ENCODE peak calls at places on chromosomes 1 and 21, in four cellular contexts. K is RWPE1; J is heart left ventricle; L is CD8-positive, alpha-beta T cell. F is an unnamed sample.

GRCh38 chr1:89918794-89919155 is 76.1 kb upstream of the ZNF326 start:
- DNase-seq in K (no peak), J (no peak), L (no peak), F (peak)

GRCh38 chr21:43829575-43830119 is 35.4 kb upstream of the AGPAT3 start:
- DNase-seq in K (no peak), J (no peak), L (no peak), F (no peak)

GRCh38 chr1:152466217-152466616 is 44.4 kb upstream of the LCE5A start:
- DNase-seq in K (no peak), J (no peak), L (no peak), F (no peak)

GRCh38 chr1:166905136-166905535 is 29.1 kb upstream of the TADA1 start:
- DNase-seq in K (no peak), J (no peak), L (no peak), F (no peak)

GRCh38 chr1:118074101-118074500 is 110.9 kb downstream of the SPAG17 start:
- DNase-seq in K (no peak), J (no peak), L (no peak), F (no peak)

GRCh38 chr1:72341661-72342060 is 59.3 kb upstream of the NEGR1 start:
- DNase-seq in K (no peak), J (no peak), L (no peak), F (no peak)

GRCh38 chr1:223233410-223234163 is 90.5 kb upstream of the TLR5 start:
- DNase-seq in K (peak), J (no peak), L (no peak), F (peak)

GRCh38 chr1:14071581-14071980 is 371.6 kb downstream of the PRDM2 start:
- DNase-seq in K (no peak), J (no peak), L (no peak), F (no peak)

GRCh38 chr1:27042670-27043069 is 30.0 kb upstream of the TENT5B start:
- DNase-seq in K (no peak), J (no peak), L (no peak), F (no peak)

GRCh38 chr1:109298666-109299086 is 8.1 kb downstream of the MYBPHL start:
- DNase-seq in K (no peak), J (peak), L (no peak), F (peak)

GRCh38 chr1:183267646-183268431 is 81.8 kb downstream of the LAMC2 start:
- DNase-seq in K (peak), J (no peak), L (no peak), F (peak)

GRCh38 chr1:36503733-36504132 is 21.0 kb upstream of the CSF3R start:
- DNase-seq in K (no peak), J (no peak), L (no peak), F (no peak)

GRCh38 chr1:68571499-68571898 is 74.6 kb upstream of the DEPDC1 start:
- DNase-seq in K (no peak), J (no peak), L (no peak), F (peak)

GRCh38 chr1:229058111-229058551 is 212.8 kb upstream of the RAB4A start:
- DNase-seq in K (no peak), J (no peak), L (peak), F (peak)

GRCh38 chr1:78650114-78650513 is 483 bp downstream of the IFI44 start:
- DNase-seq in K (peak), J (no peak), L (no peak), F (no peak)

GRCh38 chr1:156083800-156084790 is 1.8 kb upstream of the MEX3A start:
- DNase-seq in K (no peak), J (no peak), L (no peak), F (no peak)

GRCh38 chr1:51139474-51139873 is 37.4 kb downstream of the C1orf185 start:
- DNase-seq in K (no peak), J (no peak), L (no peak), F (peak)

GRCh38 chr1:69952691-69953090 is 252.7 kb downstream of the LRRC40 start:
- DNase-seq in K (no peak), J (no peak), L (no peak), F (no peak)

GRCh38 chr1:186435336-186435735 is 25.6 kb downstream of the PDC start:
- DNase-seq in K (no peak), J (no peak), L (no peak), F (peak)

GRCh38 chr1:156486421-156487344 is 13.9 kb downstream of the MEF2D start:
- DNase-seq in K (no peak), J (no peak), L (no peak), F (no peak)

GRCh38 chr1:110209715-110210603 is at the start of gene KCNC4:
- DNase-seq in K (peak), J (peak), L (peak), F (peak)

GRCh38 chr1:185483647-185484450 is 166.8 kb upstream of the IVNS1ABP start:
- DNase-seq in K (peak), J (no peak), L (no peak), F (peak)

GRCh38 chr1:21932127-21932526 is 5.0 kb downstream of the HSPG2 start:
- DNase-seq in K (no peak), J (no peak), L (no peak), F (peak)

GRCh38 chr1:172699111-172699510 is 40.2 kb downstream of the FASLG start:
- DNase-seq in K (peak), J (no peak), L (peak), F (peak)

GRCh38 chr1:100443739-100444571 is 91.6 kb downstream of the CDC14A start:
- DNase-seq in K (no peak), J (no peak), L (peak), F (no peak)

GRCh38 chr1:162421258-162422194 is 9.6 kb upstream of the SH2D1B start:
- DNase-seq in K (no peak), J (no peak), L (no peak), F (no peak)

GRCh38 chr1:33494929-33495328 is 22.5 kb downstream of the ZSCAN20 start:
- DNase-seq in K (no peak), J (no peak), L (no peak), F (no peak)

GRCh38 chr1:44249543-44249942 is 36.3 kb downstream of the DMAP1 start:
- DNase-seq in K (no peak), J (peak), L (no peak), F (no peak)

GRCh38 chr21:41808094-41808493 is 41.2 kb upstream of the RIPK4 start:
- DNase-seq in K (no peak), J (no peak), L (no peak), F (no peak)

GRCh38 chr1:94988356-94988755 is 61.4 kb upstream of the CNN3 start:
- DNase-seq in K (no peak), J (no peak), L (no peak), F (no peak)

GRCh38 chr1:203144661-203145060 is 17.1 kb downstream of the ADORA1 start:
- DNase-seq in K (no peak), J (no peak), L (no peak), F (no peak)

GRCh38 chr1:232508161-232508661 is 121.7 kb downstream of the SIPA1L2 start:
- DNase-seq in K (no peak), J (no peak), L (no peak), F (no peak)

GRCh38 chr1:162689745-162690671 is 57.7 kb downstream of the DDR2 start:
- DNase-seq in K (no peak), J (no peak), L (no peak), F (peak)

GRCh38 chr1:222288056-222288455 is 259.8 kb downstream of the HHIPL2 start:
- DNase-seq in K (peak), J (no peak), L (no peak), F (peak)

GRCh38 chr1:228336308-228337030 is 70.2 kb downstream of the TRIM11 start:
- DNase-seq in K (no peak), J (peak), L (no peak), F (no peak)

GRCh38 chr1:84668185-84668584 is 22.1 kb downstream of the SSX2IP start:
- DNase-seq in K (no peak), J (no peak), L (no peak), F (peak)
- TF ChIP-seq CTCF in K (no peak), J (peak), L (no peak), F (peak)

GRCh38 chr1:11289064-11289463 is 16.1 kb downstream of the UBIAD1 start:
- DNase-seq in K (no peak), J (no peak), L (no peak), F (no peak)

GRCh38 chr1:11286735-11287410 is 13.9 kb downstream of the UBIAD1 start:
- DNase-seq in K (no peak), J (no peak), L (no peak), F (no peak)

GRCh38 chr1:11283148-11283547 is 10.2 kb downstream of the UBIAD1 start:
- DNase-seq in K (no peak), J (no peak), L (no peak), F (no peak)

GRCh38 chr1:11284784-11285183 is 11.8 kb downstream of the UBIAD1 start:
- DNase-seq in K (no peak), J (no peak), L (no peak), F (no peak)

GRCh38 chr1:11285883-11286734 is 13.1 kb downstream of the UBIAD1 start:
- DNase-seq in K (no peak), J (no peak), L (no peak), F (peak)
- TF ChIP-seq CTCF in K (peak), J (peak), L (no peak), F (peak)

DNA sequence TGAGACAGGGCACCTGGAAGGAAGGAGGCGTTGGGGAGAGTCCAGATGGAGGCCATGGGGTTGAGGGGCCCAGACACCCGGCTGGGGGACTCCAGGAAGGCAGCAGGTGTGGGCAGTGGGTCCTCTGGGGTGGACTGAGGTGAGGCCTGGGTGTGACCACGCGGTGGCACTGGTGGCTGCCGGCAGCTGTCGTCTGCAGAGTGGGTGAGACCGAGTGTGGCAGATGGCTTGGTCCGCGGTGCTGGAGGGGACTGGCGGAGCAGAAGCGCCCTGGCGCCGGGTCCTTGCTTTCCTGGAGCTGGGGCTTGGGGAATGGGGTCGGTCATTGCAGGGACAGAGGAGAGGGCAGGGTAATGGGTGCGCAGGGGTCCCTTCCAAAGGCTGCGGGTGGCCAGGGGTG is 12.5 kb downstream of the AGRN start:
- DNase-seq in K (no peak), J (no peak), L (no peak), F (no peak)
- TF ChIP-seq CTCF in K (no peak), J (no peak), L (no peak), F (peak)

GRCh38 chr1:62335656-62336055 is 16.4 kb upstream of the KANK4 start:
- DNase-seq in K (no peak), J (no peak), L (no peak), F (no peak)
- TF ChIP-seq CTCF in K (no peak), J (no peak), L (no peak), F (no peak)

DNA sequence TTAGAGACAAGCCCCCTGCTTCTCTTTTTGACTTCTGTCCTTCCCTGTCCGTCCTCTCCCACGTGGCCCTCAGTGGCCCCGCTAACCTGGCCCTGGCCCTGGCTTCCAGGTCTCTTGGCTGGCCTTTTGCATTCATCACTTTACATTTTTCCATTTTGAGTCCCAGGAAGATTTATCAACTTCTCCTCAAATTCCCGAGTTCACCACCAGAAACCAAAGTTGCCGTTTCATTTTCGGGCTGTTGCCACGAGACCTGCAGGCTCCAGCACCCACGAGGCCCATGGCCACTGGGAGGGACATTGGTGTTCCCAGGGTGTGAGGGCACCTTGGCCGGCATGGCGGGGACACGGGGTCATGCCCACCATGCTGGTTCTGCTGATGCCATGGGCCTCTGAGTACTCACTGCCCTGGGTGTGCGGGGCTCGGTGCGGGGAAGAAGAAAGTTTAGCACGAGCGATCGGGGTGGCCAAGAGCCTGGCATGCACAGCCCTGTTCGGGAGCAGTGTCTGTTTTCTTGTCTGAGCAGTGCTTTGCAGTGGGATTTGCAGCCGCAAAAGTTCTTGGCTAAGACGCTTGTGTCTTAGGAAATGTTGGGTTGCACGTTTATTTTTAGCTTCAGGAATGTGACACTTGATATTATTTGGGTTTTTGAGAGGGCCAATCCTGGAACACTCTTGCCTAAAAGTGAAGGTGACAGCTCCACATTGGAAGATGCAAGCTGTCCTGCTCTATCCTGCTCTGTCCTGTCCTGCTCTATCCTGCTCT is 40.4 kb upstream of the ADARB1 start:
- DNase-seq in K (no peak), J (no peak), L (no peak), F (peak)
- TF ChIP-seq CTCF in K (no peak), J (no peak), L (no peak), F (no peak)

GRCh38 chr1:7539772-7540175 is 231.3 kb upstream of the VAMP3 start:
- DNase-seq in K (peak), J (no peak), L (no peak), F (peak)
- TF ChIP-seq CTCF in K (peak), J (peak), L (no peak), F (peak)

GRCh38 chr1:217425528-217425927 is 205.4 kb downstream of the GPATCH2 start:
- DNase-seq in K (no peak), J (no peak), L (no peak), F (no peak)

GRCh38 chr1:217435159-217435558 is 195.7 kb downstream of the GPATCH2 start:
- DNase-seq in K (no peak), J (no peak), L (no peak), F (no peak)

GRCh38 chr1:217433664-217434063 is 197.2 kb downstream of the GPATCH2 start:
- DNase-seq in K (no peak), J (no peak), L (no peak), F (no peak)

GRCh38 chr1:217432339-217432738 is 198.6 kb downstream of the GPATCH2 start:
- DNase-seq in K (no peak), J (no peak), L (no peak), F (peak)

DNA sequence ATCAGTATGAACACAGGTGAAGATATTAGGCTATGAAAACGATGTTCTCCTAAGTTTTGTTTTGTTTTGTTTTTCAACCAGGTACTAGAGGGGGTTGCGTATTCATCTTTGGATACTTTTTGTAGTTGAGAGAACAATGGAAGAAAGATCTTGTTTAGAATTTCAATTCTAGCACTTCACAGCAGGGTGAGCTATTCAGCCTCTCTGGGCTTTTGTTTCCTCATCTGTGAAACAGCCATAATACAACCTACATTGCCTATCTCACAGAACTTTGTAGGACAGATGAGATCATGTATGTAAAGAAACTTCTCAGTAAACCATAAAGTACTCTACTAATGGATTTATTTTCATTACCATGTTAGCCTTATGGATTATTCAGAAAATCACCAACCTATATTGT is 199.5 kb downstream of the GPATCH2 start:
- DNase-seq in K (no peak), J (no peak), L (no peak), F (peak)
- TF ChIP-seq CTCF in K (no peak), J (no peak), L (no peak), F (peak)

DNA sequence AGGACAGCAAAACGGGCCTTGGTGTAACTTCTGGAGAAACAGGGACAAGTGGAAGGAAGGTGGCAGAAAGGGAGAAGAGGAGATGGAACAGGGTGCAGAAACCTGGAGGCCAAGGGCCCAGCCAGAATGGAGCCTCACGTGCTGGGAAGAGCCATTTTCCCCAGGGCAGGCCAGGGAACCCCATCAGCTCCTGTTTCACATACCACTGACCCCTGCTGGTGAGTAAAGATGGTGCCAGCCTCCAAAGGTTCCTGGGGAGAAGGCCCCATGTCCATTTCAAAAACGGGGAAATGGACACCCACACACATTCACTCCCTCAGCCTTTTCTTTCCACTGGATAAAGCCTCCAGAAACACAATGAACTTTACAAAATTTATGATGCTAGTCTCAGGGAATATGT is 57.6 kb upstream of the JUN start:
- DNase-seq in K (no peak), J (no peak), L (no peak), F (no peak)
- TF ChIP-seq CTCF in K (no peak), J (peak), L (peak), F (peak)

GRCh38 chr1:218983848-218984247 is 189.8 kb upstream of the LYPLAL1 start:
- DNase-seq in K (no peak), J (no peak), L (no peak), F (no peak)
- TF ChIP-seq CTCF in K (no peak), J (peak), L (no peak), F (no peak)